ENCODE peak calls at places on chromosomes 11 and 22, in nine cellular contexts. H, D, X, B, K, W, V, L and C are unnamed samples.

GRCh38 chr11:69808708-69809107 is 10.5 kb downstream of the FGF3 start:
- DNase-seq in H (peak), D (peak), X (no peak), B (no peak), K (no peak), W (no peak), V (no peak), L (no peak), C (no peak)

GRCh38 chr11:78551066-78551465 is 23.6 kb downstream of the NARS2 start:
- DNase-seq in H (no peak), D (no peak), X (no peak), B (no peak), K (no peak), W (no peak), V (no peak), L (no peak), C (no peak)

GRCh38 chr11:13012037-13012693 is 3.0 kb downstream of the RASSF10 start:
- DNase-seq in H (no peak), D (peak), X (no peak), B (peak), K (no peak), W (no peak), V (no peak), L (no peak), C (no peak)

GRCh38 chr11:46391578-46392420 is at the start of gene CHRM4:
- DNase-seq in H (peak), D (peak), X (peak), B (peak), K (peak), W (no peak), V (no peak), L (no peak), C (no peak)

GRCh38 chr22:37218399-37218770 is 6.1 kb upstream of the SSTR3 start:
- DNase-seq in H (no peak), D (no peak), X (no peak), B (no peak), K (no peak), W (no peak), V (no peak), L (no peak), C (no peak)

GRCh38 chr11:27699926-27700350 is 317 bp downstream of the BDNF start:
- DNase-seq in H (no peak), D (peak), X (no peak), B (no peak), K (no peak), W (no peak), V (no peak), L (no peak), C (no peak)

GRCh38 chr11:59659981-59660380 is 8.9 kb downstream of the PATL1 start:
- DNase-seq in H (no peak), D (no peak), X (no peak), B (no peak), K (no peak), W (no peak), V (no peak), L (no peak), C (no peak)

GRCh38 chr22:27810566-27810965 is 9.0 kb upstream of the MN1 start:
- DNase-seq in H (no peak), D (no peak), X (no peak), B (peak), K (no peak), W (no peak), V (no peak), L (no peak), C (no peak)

GRCh38 chr22:23127055-23127756 is 14.6 kb downstream of the RSPH14 start:
- DNase-seq in H (no peak), D (no peak), X (no peak), B (no peak), K (no peak), W (no peak), V (no peak), L (no peak), C (no peak)

GRCh38 chr22:20590477-20591294 is 83.3 kb downstream of the MED15 start:
- DNase-seq in H (no peak), D (no peak), X (no peak), B (no peak), K (no peak), W (no peak), V (no peak), L (no peak), C (no peak)

GRCh38 chr11:114280696-114281095 is 15.5 kb upstream of the NNMT start:
- DNase-seq in H (peak), D (peak), X (peak), B (peak), K (peak), W (no peak), V (no peak), L (peak), C (no peak)

GRCh38 chr22:36986242-36986821 is 32.9 kb downstream of the TST start:
- DNase-seq in H (no peak), D (peak), X (peak), B (no peak), K (peak), W (no peak), V (peak), L (no peak), C (peak)

GRCh38 chr11:124758355-124759267 is 3.5 kb downstream of the ESAM start:
- DNase-seq in H (peak), D (peak), X (peak), B (peak), K (peak), W (no peak), V (no peak), L (peak), C (peak)

GRCh38 chr11:35144103-35144741 is 5.3 kb downstream of the CD44 start:
- DNase-seq in H (no peak), D (no peak), X (no peak), B (no peak), K (no peak), W (peak), V (no peak), L (no peak), C (peak)

GRCh38 chr11:30879322-30880020 is 293.3 kb upstream of the MPPED2 start:
- DNase-seq in H (peak), D (no peak), X (no peak), B (no peak), K (no peak), W (no peak), V (no peak), L (no peak), C (no peak)

GRCh38 chr11:95283653-95284052 is 52.7 kb upstream of the SESN3 start:
- DNase-seq in H (no peak), D (no peak), X (no peak), B (no peak), K (no peak), W (no peak), V (no peak), L (no peak), C (no peak)

GRCh38 chr11:124481365-124482323 is 36.1 kb upstream of the OR8B8 start:
- DNase-seq in H (peak), D (peak), X (peak), B (peak), K (peak), W (no peak), V (no peak), L (no peak), C (no peak)

GRCh38 chr22:19765477-19766234 is 5.1 kb downstream of the TBX1 start:
- DNase-seq in H (no peak), D (peak), X (no peak), B (no peak), K (peak), W (no peak), V (no peak), L (no peak), C (no peak)

GRCh38 chr11:57432714-57433163 is 5.8 kb upstream of the SLC43A3 start:
- DNase-seq in H (no peak), D (no peak), X (no peak), B (no peak), K (peak), W (no peak), V (no peak), L (no peak), C (peak)

GRCh38 chr11:118301600-118302195 is 2.8 kb upstream of the CD3E start:
- DNase-seq in H (no peak), D (no peak), X (no peak), B (no peak), K (no peak), W (no peak), V (no peak), L (no peak), C (no peak)

GRCh38 chr11:133982901-133983300 is 26.1 kb upstream of the IGSF9B start:
- DNase-seq in H (no peak), D (no peak), X (no peak), B (no peak), K (no peak), W (no peak), V (no peak), L (no peak), C (no peak)

GRCh38 chr22:41052661-41053490 is 39.5 kb upstream of the EP300 start:
- DNase-seq in H (no peak), D (no peak), X (no peak), B (peak), K (no peak), W (no peak), V (no peak), L (no peak), C (no peak)

GRCh38 chr11:57001674-57002401 is 13.1 kb downstream of the OR5AK2 start:
- DNase-seq in H (no peak), D (peak), X (peak), B (no peak), K (peak), W (no peak), V (no peak), L (no peak), C (no peak)

GRCh38 chr11:293852-294661 is 5.1 kb downstream of the PGGHG start:
- DNase-seq in H (no peak), D (no peak), X (no peak), B (no peak), K (no peak), W (no peak), V (no peak), L (no peak), C (no peak)

GRCh38 chr11:108167624-108168023 is 46.3 kb downstream of the ACAT1 start:
- DNase-seq in H (no peak), D (no peak), X (no peak), B (no peak), K (no peak), W (no peak), V (no peak), L (no peak), C (no peak)

GRCh38 chr11:134951305-134951700 is 539.3 kb upstream of the B3GAT1 start:
- DNase-seq in H (no peak), D (no peak), X (no peak), B (no peak), K (no peak), W (no peak), V (no peak), L (no peak), C (no peak)

GRCh38 chr11:134657631-134658030 is 245.6 kb upstream of the B3GAT1 start:
- DNase-seq in H (no peak), D (no peak), X (no peak), B (no peak), K (no peak), W (no peak), V (no peak), L (no peak), C (no peak)

GRCh38 chr22:27153386-27153785 is 496.0 kb downstream of the MIAT start:
- DNase-seq in H (no peak), D (no peak), X (no peak), B (no peak), K (no peak), W (no peak), V (no peak), L (no peak), C (no peak)

GRCh38 chr11:116312560-116313340 is 460.0 kb downstream of the BUD13 start:
- DNase-seq in H (peak), D (peak), X (peak), B (no peak), K (no peak), W (no peak), V (no peak), L (no peak), C (no peak)

GRCh38 chr11:79076526-79077115 is 364.2 kb downstream of the TENM4 start:
- DNase-seq in H (peak), D (peak), X (peak), B (peak), K (peak), W (no peak), V (no peak), L (peak), C (no peak)

GRCh38 chr11:10455637-10456487 is 798 bp downstream of the AMPD3 start:
- DNase-seq in H (peak), D (peak), X (peak), B (peak), K (peak), W (peak), V (no peak), L (peak), C (peak)

GRCh38 chr11:1025410-1026162 is 10.9 kb downstream of the MUC6 start:
- DNase-seq in H (no peak), D (no peak), X (no peak), B (no peak), K (no peak), W (no peak), V (no peak), L (no peak), C (no peak)

GRCh38 chr22:27003301-27003700 is 345.9 kb downstream of the MIAT start:
- DNase-seq in H (no peak), D (no peak), X (no peak), B (no peak), K (no peak), W (no peak), V (no peak), L (no peak), C (no peak)

GRCh38 chr22:44917372-44918165 is 92.2 kb downstream of the PHF21B start:
- DNase-seq in H (no peak), D (no peak), X (no peak), B (no peak), K (no peak), W (no peak), V (no peak), L (no peak), C (no peak)

GRCh38 chr22:48208894-48209293 is 1446.4 kb downstream of the TBC1D22A start:
- DNase-seq in H (no peak), D (no peak), X (no peak), B (no peak), K (no peak), W (no peak), V (no peak), L (no peak), C (no peak)

GRCh38 chr11:19966927-19967326 is 193.3 kb downstream of the DBX1 start:
- DNase-seq in H (no peak), D (no peak), X (no peak), B (no peak), K (no peak), W (no peak), V (no peak), L (no peak), C (no peak)

GRCh38 chr22:30628491-30628890 is 7.1 kb upstream of the SLC35E4 start:
- DNase-seq in H (peak), D (no peak), X (no peak), B (no peak), K (no peak), W (no peak), V (no peak), L (no peak), C (no peak)

GRCh38 chr11:113778111-113778910 is 1.3 kb upstream of the CLDN25 start:
- DNase-seq in H (peak), D (no peak), X (no peak), B (peak), K (no peak), W (no peak), V (no peak), L (no peak), C (no peak)

GRCh38 chr22:26168934-26169311 is 339 bp upstream of the SEZ6L start:
- DNase-seq in H (no peak), D (no peak), X (no peak), B (no peak), K (no peak), W (no peak), V (no peak), L (no peak), C (no peak)

GRCh38 chr11:128188346-128189115 is 398.8 kb downstream of the ETS1 start:
- DNase-seq in H (no peak), D (peak), X (no peak), B (no peak), K (no peak), W (no peak), V (no peak), L (no peak), C (no peak)

GRCh38 chr11:128189823-128190222 is 397.5 kb downstream of the ETS1 start:
- DNase-seq in H (no peak), D (no peak), X (no peak), B (no peak), K (no peak), W (no peak), V (no peak), L (no peak), C (no peak)

GRCh38 chr11:128190312-128190711 is 397.0 kb downstream of the ETS1 start:
- DNase-seq in H (no peak), D (no peak), X (no peak), B (no peak), K (no peak), W (no peak), V (no peak), L (no peak), C (no peak)

GRCh38 chr11:128187377-128187776 is 400.0 kb downstream of the ETS1 start:
- DNase-seq in H (no peak), D (no peak), X (no peak), B (no peak), K (no peak), W (no peak), V (no peak), L (no peak), C (no peak)

GRCh38 chr11:128187829-128188228 is 399.5 kb downstream of the ETS1 start:
- DNase-seq in H (peak), D (no peak), X (no peak), B (no peak), K (no peak), W (no peak), V (no peak), L (no peak), C (no peak)
- TF ChIP-seq REST in H (no peak), D (no peak), X (no peak), B (no peak), K (no peak), W (no peak), V (no peak), L (no peak), C (no peak)

DNA sequence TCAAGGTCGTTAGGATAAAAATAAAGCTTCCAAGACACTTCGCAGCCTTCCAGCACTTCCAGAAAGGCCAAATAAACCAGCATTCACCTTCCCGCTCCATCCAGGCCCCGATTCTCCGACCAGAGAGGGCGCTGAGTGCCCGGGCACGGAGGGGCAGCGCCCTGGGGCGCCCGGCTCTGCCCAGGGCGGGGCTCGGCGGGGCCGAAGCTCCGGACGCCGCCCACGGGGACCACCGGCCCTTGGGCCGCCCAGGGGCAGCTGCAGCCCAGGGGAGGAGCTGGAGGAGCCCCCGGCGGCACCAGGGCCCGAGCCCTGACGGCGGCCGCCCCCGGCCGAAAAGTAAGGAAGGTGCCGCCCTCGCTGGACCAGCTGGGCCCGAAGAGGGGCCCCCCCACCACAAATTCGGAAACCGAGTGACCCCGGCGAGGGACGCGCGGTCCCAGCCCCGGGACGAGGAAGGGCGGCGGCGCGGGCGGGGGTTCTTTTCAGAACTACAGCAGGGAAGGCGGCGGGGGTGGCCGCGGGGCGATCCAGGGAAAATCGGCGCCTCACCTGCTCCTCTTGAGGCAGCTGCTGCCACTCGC is 346 bp downstream of the ATL3 start:
- DNase-seq in H (peak), D (peak), X (peak), B (no peak), K (peak), W (no peak), V (no peak), L (no peak), C (no peak)
- TF ChIP-seq CTCF in H (peak), D (peak), X (peak), B (no peak), K (peak), W (peak), V (peak), L (no peak), C (peak)

GRCh38 chr11:104352036-104352435 is 188.1 kb upstream of the PDGFD start:
- DNase-seq in H (no peak), D (no peak), X (no peak), B (no peak), K (no peak), W (no peak), V (no peak), L (no peak), C (no peak)
- TF ChIP-seq REST in H (no peak), D (no peak), X (no peak), B (no peak), K (no peak), W (no peak), V (no peak), L (no peak), C (no peak)

GRCh38 chr11:83119216-83119615 is 37.7 kb upstream of the PCF11 start:
- DNase-seq in H (no peak), D (no peak), X (no peak), B (no peak), K (no peak), W (no peak), V (no peak), L (no peak), C (no peak)
- TF ChIP-seq CTCF in H (no peak), D (no peak), X (no peak), B (no peak), K (no peak), W (no peak), V (no peak), L (no peak), C (no peak)

GRCh38 chr11:111538407-111539114 is 2.0 kb upstream of the LAYN start:
- DNase-seq in H (no peak), D (no peak), X (no peak), B (peak), K (no peak), W (no peak), V (no peak), L (no peak), C (no peak)
- TF ChIP-seq REST in H (no peak), D (no peak), X (no peak), B (no peak), K (no peak), W (no peak), V (no peak), L (no peak), C (no peak)